ENCODE peak calls at places on chromosome 22, in four cellular contexts. T is WTC11; B is activated naive CD8-positive, alpha-beta T cell treated with anti-CD3 and anti-CD28 coated beads, Interleukin-2, amount 50 U/mL, for 24 hours; P is SK-N-SH treated with all-trans-retinoic acid at 6 μM for 48 hours. F is an unnamed sample.

GRCh38 chr22:43628253-43628649 is 183.9 kb downstream of the EFCAB6 start:
- ATAC-seq in T (no peak), B (no peak), P (no peak), F (no peak)

GRCh38 chr22:39721456-39722325 is 151.1 kb downstream of the CACNA1I start:
- ATAC-seq in T (no peak), B (peak; percentile 53), P (no peak), F (peak; percentile 90)

GRCh38 chr22:22533863-22534262 is 13.8 kb upstream of the ZNF280A start:
- ATAC-seq in T (no peak), B (no peak), P (no peak), F (no peak)

GRCh38 chr22:43777204-43777671 is 34.9 kb downstream of the EFCAB6 start:
- ATAC-seq in T (no peak), B (no peak), P (peak; percentile 92), F (no peak)

GRCh38 chr22:49999901-50000586 is 12.5 kb downstream of the IL17REL start:
- ATAC-seq in T (peak; percentile 18), B (no peak), P (no peak), F (no peak)

GRCh38 chr22:26770624-26771023 is 113.2 kb downstream of the MIAT start:
- ATAC-seq in T (no peak), B (no peak), P (no peak), F (no peak)

GRCh38 chr22:29623553-29624169 is 20.2 kb downstream of the NF2 start:
- ATAC-seq in T (no peak), B (no peak), P (no peak), F (peak; percentile 34)

GRCh38 chr22:17774206-17774927 is at the start of gene BID:
- ATAC-seq in T (peak; percentile 6), B (no peak), P (peak; percentile 19), F (peak; percentile 13)

GRCh38 chr22:19910180-19910744 is 31.3 kb upstream of the COMT start:
- ATAC-seq in T (no peak), B (no peak), P (peak; percentile 14), F (no peak)

GRCh38 chr22:33493476-33494205 is 426.6 kb downstream of the LARGE1 start:
- ATAC-seq in T (no peak), B (no peak), P (no peak), F (no peak)

GRCh38 chr22:47634342-47634741 is 871.9 kb downstream of the TBC1D22A start:
- ATAC-seq in T (peak; percentile 67), B (no peak), P (no peak), F (no peak)

GRCh38 chr22:43740587-43741270 is 71.4 kb downstream of the EFCAB6 start:
- ATAC-seq in T (no peak), B (no peak), P (no peak), F (no peak)

GRCh38 chr22:45475876-45476514 is 26.7 kb upstream of the FBLN1 start:
- ATAC-seq in T (no peak), B (no peak), P (no peak), F (no peak)

GRCh38 chr22:21726650-21727049 is 8.9 kb downstream of the YPEL1 start:
- ATAC-seq in T (peak; percentile 95), B (peak; percentile 79), P (peak; percentile 83), F (peak; percentile 55)

GRCh38 chr22:40405178-40406062 is 35.0 kb downstream of the SGSM3 start:
- ATAC-seq in T (no peak), B (no peak), P (no peak), F (no peak)

GRCh38 chr22:49736538-49736937 is 91.1 kb downstream of the BRD1 start:
- ATAC-seq in T (no peak), B (no peak), P (no peak), F (no peak)

GRCh38 chr22:50698546-50698945 is 25.9 kb downstream of the SHANK3 start:
- ATAC-seq in T (no peak), B (no peak), P (no peak), F (no peak)

GRCh38 chr22:49906799-49907290 is 11.4 kb downstream of the ALG12 start:
- ATAC-seq in T (no peak), B (no peak), P (peak; percentile 9), F (no peak)

GRCh38 chr22:46087816-46088277 is 62.5 kb upstream of the PPARA start:
- ATAC-seq in T (no peak), B (no peak), P (peak; percentile 55), F (no peak)

GRCh38 chr22:26590525-26590858 is 560 bp upstream of the TPST2 start:
- ATAC-seq in T (no peak), B (no peak), P (peak; percentile 39), F (no peak)

GRCh38 chr22:45067731-45068130 is 57.9 kb upstream of the PHF21B start:
- ATAC-seq in T (no peak), B (no peak), P (no peak), F (no peak)

GRCh38 chr22:22913989-22914388 is 26.4 kb downstream of the IGLL5 start:
- ATAC-seq in T (no peak), B (no peak), P (no peak), F (no peak)

GRCh38 chr22:44108806-44109385 is 71.8 kb upstream of the PARVG start:
- ATAC-seq in T (no peak), B (no peak), P (no peak), F (no peak)

GRCh38 chr22:27820896-27821866 is 19.6 kb upstream of the MN1 start:
- ATAC-seq in T (peak; percentile 55), B (no peak), P (no peak), F (no peak)

GRCh38 chr22:41946360-41947180 is at the start of gene CENPM:
- ATAC-seq in T (peak; percentile 93), B (peak; percentile 96), P (peak; percentile 96), F (peak; percentile 95)

GRCh38 chr22:40703731-40704130 is 24.4 kb downstream of the MCHR1 start:
- ATAC-seq in T (no peak), B (no peak), P (no peak), F (no peak)

F was measured in activated T-helper 17 cell treated with anti-CD3 and anti-CD28 coated beads, Interleukin-2, amount 50 U/mL, for 72 hours.